ENCODE peak calls at places on chromosomes 5 and 9, in four cellular contexts. S, L, W and N are unnamed samples.

GRCh38 chr5:73596705-73597328 is 29.2 kb upstream of the ARHGEF28 start:
- DNase-seq in S (no peak), L (peak), W (peak), N (peak)

GRCh38 chr5:59115345-59115744 is 532.5 kb downstream of the RAB3C start:
- DNase-seq in S (no peak), L (no peak), W (no peak), N (no peak)

GRCh38 chr5:151897017-151897552 is 27.6 kb downstream of the GLRA1 start:
- DNase-seq in S (no peak), L (no peak), W (no peak), N (no peak)

GRCh38 chr5:50863771-50864170 is 197.3 kb downstream of the PARP8 start:
- DNase-seq in S (no peak), L (no peak), W (no peak), N (no peak)

GRCh38 chr5:82735160-82735789 is 341.9 kb downstream of the TMEM167A start:
- DNase-seq in S (no peak), L (no peak), W (no peak), N (peak)

GRCh38 chr5:62029303-62029702 is 276.7 kb upstream of the KIF2A start:
- DNase-seq in S (no peak), L (no peak), W (no peak), N (no peak)

GRCh38 chr5:157511656-157512644 is 51.9 kb downstream of the NIPAL4 start:
- DNase-seq in S (no peak), L (peak), W (no peak), N (peak)

GRCh38 chr5:147995846-147996245 is 67.9 kb upstream of the SPINK5 start:
- DNase-seq in S (no peak), L (no peak), W (no peak), N (no peak)

GRCh38 chr9:124000784-124001444 is 10.7 kb upstream of the LHX2 start:
- DNase-seq in S (no peak), L (no peak), W (no peak), N (no peak)

GRCh38 chr9:91419222-91420191 is 4.1 kb downstream of the NFIL3 start:
- DNase-seq in S (no peak), L (no peak), W (peak), N (peak)

DNA sequence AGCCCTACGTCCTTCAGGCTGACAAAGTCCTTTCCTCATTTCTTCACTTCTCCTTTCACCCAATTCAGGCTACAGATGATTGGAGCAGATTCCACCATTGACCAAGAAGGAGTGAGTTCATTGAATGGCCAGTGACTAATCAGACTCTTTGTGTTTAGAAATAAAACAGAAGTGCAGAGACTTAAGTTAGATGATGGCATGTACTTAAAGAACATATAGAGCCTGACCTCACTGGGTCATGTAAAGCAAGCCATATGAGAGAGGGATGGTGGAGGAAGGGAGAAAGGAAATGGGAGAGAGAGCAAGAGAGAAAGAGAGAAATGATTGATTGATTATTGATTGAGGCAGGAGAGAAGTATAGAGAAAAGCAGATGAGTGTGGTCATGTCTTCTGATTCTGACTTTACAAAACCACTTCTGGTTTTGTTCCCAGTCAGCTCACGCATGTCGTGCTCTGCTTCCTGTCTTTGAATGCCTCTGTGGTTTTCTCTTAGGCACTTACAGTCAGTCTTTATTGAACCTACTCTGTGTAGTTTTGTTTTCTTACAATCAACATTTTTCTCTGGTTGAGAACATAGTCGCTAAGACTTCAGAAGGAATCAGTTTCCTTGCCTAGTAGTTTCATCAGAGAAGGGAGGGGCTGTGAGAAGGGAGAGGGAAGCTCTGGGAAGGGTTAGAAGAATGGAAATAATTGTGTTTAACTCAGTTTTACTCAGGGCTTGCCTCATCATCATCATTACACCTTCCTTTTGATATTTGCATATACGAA is 149.2 kb upstream of the KLF9 start:
- DNase-seq in S (no peak), L (no peak), W (no peak), N (no peak)
- TF ChIP-seq TEAD4 in S (no peak), L (no peak), W (no peak), N (no peak)

GRCh38 chr9:71678999-71679398 is 89.3 kb downstream of the CEMIP2 start:
- DNase-seq in S (no peak), L (no peak), W (no peak), N (no peak)
- TF ChIP-seq TEAD4 in S (no peak), L (no peak), W (no peak), N (no peak)

GRCh38 chr5:21680661-21681060 is 1172.5 kb downstream of the CDH12 start:
- DNase-seq in S (no peak), L (no peak), W (no peak), N (no peak)
- TF ChIP-seq TEAD4 in S (no peak), L (no peak), W (no peak), N (no peak)

DNA sequence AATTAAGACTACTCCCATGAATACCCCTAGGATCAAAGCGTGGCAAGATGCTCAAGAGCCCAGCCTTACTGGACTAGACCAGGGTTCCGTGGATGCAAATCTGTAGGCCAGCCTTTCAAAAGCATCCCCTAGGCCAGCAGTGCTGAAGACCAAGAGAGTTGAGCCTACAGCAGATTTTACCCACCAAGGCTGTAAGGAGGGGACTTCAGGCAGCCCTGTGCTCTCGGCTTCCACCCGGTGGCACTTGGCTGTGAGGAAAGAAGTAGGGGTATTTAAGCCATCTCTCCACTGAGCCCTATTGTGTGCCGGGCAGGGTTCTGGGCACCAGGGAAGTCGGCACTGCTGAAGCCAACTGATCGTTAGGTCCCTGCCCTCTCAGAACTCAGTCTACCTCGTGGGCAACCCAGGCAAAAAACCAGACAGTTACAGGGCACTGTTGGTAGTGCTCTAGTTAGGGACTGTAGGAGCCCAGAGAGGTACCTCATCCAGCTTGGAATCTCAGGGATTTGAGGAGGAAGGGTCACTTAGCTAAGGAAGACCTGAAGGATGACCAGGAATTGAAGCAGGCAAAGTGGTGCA is 25.5 kb downstream of the TCF7 start:
- DNase-seq in S (no peak), L (no peak), W (no peak), N (no peak)
- TF ChIP-seq TEAD4 in S (no peak), L (no peak), W (no peak), N (no peak)

DNA sequence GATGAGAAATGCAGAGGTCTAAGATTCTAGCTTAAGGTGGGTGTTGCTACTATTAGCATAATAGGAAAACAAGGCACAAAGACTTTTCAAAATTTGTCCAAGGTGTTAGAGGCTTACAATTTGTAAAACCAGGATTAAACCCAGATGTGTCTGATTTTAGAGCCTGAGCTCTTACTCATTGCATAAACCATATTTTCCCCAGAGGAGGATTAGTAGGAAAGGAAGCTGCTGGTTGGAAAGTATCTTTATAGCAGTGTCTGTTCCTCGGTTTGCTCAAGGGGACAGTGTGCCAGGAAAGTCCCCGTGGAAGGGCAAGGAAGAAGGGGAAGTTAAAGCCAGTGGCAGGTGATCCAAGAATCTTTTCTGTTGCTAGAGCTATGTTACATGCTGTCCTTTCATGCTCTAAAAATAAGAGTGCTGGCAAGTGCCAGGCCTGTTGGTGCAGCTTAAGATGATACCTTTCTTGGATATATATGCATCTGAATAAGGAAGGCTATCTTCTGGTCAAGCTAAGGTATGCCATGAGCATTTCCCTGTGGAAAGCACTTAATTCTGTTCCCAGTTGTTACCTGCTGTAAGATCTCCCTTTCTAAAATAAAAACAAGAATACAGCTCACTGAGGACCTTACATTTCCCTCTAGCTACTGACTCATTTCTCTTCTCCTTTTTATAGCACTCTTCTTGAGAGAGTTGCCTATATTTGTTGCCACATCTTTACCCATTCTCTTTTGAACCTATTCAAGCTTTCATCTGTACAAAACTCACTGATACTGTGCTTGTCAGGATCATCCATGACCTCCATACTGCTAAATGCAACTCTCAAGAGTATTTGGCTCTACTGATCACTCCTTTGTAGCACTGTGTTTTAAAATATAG is 8.0 kb downstream of the PDCD1LG2 start:
- DNase-seq in S (no peak), L (no peak), W (no peak), N (no peak)
- TF ChIP-seq TEAD4 in S (no peak), L (no peak), W (no peak), N (no peak)

DNA sequence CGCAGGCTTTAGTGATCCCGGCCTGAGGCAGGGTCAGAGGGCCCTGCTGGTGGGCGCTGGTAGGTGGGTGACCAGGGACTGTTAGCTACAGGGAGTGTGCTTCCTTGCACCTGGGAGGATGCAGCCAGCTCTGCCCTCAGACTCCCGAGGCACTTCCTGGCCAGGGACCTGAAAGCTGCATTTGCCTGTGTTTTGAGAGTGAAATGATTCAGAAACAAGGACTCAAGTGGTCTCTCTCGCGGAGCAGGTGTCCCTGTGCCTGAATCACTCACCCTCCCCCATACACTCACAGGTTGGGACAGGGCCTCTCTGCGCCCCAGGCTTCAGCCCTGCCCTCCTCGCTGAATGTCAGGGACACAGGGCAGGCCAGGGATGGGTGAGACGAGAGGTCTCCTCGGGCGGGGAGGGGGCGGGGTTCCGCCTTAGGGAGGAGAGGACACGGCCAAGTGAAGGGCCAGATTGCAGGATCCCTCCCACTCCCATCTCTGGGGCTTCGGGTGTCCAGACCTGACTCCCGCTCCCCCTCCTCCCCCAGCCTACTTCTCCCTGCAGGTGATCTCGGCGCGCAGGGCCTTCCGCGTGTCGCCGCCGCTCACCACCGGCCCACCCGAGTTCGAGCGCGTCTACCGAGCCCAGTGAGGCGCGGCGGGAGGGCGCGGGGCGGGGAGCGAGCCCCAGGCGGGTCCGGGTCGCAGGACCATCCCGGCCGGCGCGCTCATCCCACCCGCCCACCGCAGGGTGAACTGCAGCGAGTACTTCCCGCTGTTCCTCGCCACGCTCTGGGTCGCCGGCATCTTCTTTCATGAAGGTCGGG is 1.5 kb downstream of the LTC4S start:
- DNase-seq in S (no peak), L (peak), W (peak), N (no peak)
- TF ChIP-seq TEAD4 in S (no peak), L (no peak), W (no peak), N (no peak)

GRCh38 chr9:96360976-96361375 is 22.5 kb downstream of the SLC35D2 start:
- DNase-seq in S (no peak), L (no peak), W (no peak), N (no peak)

GRCh38 chr9:96367943-96368342 is 15.6 kb downstream of the SLC35D2 start:
- DNase-seq in S (no peak), L (no peak), W (no peak), N (no peak)

GRCh38 chr9:96361668-96362067 is 21.8 kb downstream of the SLC35D2 start:
- DNase-seq in S (no peak), L (no peak), W (no peak), N (no peak)

GRCh38 chr9:96363175-96363967 is 20.1 kb downstream of the SLC35D2 start:
- DNase-seq in S (no peak), L (no peak), W (no peak), N (peak)
- TF ChIP-seq TEAD4 in S (no peak), L (no peak), W (no peak), N (no peak)

DNA sequence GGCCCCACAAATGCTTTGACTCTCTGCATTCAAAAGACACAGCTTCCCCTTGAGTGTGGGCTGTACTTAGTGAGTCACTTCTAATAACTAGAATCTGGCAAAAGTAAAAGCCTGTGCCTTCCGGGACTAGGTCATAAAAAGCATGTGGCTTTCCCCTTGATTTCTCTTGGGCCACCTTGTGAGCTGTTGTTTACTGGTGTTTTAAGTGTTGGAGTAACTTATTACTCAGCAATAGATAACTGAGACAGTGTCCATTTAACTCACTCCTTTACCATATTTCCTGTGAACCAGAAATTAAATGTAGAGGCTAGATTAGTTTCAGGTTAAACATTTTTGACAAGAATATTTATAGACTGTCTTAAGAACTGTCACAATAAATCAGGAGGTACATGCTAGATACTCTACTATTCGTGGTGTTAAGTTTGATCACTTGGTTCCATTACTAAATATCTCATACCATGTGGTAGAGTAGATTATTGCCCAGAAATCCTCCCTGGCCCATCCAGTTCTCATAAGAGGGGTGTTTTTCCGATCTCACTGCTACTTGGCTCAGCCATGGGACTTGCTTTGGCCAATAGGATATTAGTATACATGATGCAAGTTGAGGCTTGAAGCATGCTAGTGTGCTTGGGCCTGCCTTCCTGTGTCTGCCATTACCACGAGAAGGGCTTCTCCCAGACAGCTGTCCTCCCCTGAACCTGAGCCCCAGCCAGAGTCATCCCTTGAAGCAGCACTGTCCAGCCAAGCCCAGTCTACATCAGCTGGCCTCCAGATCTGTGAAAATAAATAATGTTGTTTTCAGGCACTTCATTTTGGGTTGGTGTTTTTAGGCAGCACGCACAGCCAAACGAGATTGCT is 10.4 kb upstream of the CMBL start:
- DNase-seq in S (no peak), L (no peak), W (no peak), N (peak)
- TF ChIP-seq TEAD4 in S (no peak), L (no peak), W (no peak), N (no peak)

GRCh38 chr5:132334812-132335211 is 34.7 kb upstream of the SLC22A5 start:
- DNase-seq in S (no peak), L (no peak), W (no peak), N (no peak)
- TF ChIP-seq TEAD4 in S (no peak), L (no peak), W (no peak), N (no peak)